ENCODE peak calls at places on chromosomes 6 and 20, in four cellular contexts. Q is GM12878, R is K562, S is HepG2. C is an unnamed sample. For H4K20me1, the result is how much of the 10 kb centered on the place peaks cover.

GRCh38 chr6:149043476-149044130 is 273.9 kb upstream of the TAB2 start:
- DNase-seq in S (peak), Q (no peak), R (peak), C (peak)

GRCh38 chr6:87297115-87297514 is 25.3 kb upstream of the SMIM8 start:
- DNase-seq in Q (no peak), S (no peak), R (no peak), C (no peak)

GRCh38 chr20:7399575-7399974 is 540.7 kb downstream of the HAO1 start:
- DNase-seq in R (no peak), S (no peak), Q (no peak), C (no peak)

GRCh38 chr20:62624325-62624690 is 18.0 kb upstream of the SLCO4A1 start:
- DNase-seq in S (peak), R (no peak), Q (no peak), C (peak)

GRCh38 chr6:68226460-68226859 is 408.6 kb upstream of the ADGRB3 start:
- DNase-seq in R (no peak), Q (no peak), S (no peak), C (peak)

GRCh38 chr6:37622639-37623038 is 75.0 kb downstream of the MDGA1 start:
- DNase-seq in S (no peak), R (peak), Q (no peak), C (no peak)

GRCh38 chr6:159941286-159942113 is 27.4 kb upstream of the IGF2R start:
- DNase-seq in S (peak), Q (peak), R (peak), C (peak)

GRCh38 chr20:17580905-17581304 is 11.0 kb downstream of the DSTN start:
- DNase-seq in R (no peak), S (no peak), Q (no peak), C (no peak)

GRCh38 chr20:63553933-63554290 is at the start of gene FNDC11:
- DNase-seq in R (peak), Q (no peak), S (no peak), C (peak)

GRCh38 chr6:166336847-166337246 is 5.5 kb downstream of the SFT2D1 start:
- DNase-seq in S (no peak), R (no peak), Q (no peak), C (no peak)
- H4K20me1 ChIP-seq in S (under half), R (under half), Q (under half), C (half or more)

DNA sequence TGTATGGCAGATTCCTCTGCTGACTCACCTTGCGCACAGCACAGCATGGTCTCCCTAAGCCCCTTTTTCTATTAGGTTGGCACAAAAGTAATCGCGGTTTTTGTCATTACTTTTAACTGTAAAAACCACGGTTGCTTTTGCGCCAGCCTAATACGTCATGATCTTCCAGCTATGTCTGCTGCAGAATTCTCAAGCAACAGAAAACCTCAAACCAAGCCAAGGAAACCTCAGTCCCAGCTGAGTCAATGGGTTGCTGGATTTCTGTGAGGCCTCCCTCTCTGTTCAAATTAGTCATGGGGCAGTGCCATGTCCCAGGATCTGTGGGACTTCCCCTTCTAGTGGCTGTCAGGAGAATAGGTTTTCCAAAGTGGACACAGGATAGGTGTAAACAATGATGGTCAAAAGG is 15.7 kb upstream of the ENPP1 start:
- DNase-seq in R (no peak), Q (no peak), S (peak), C (peak)
- TF ChIP-seq JUNB in R (no peak), Q (no peak), S (no peak), C (no peak)

GRCh38 chr6:163463180-163463579 is 48.7 kb downstream of the QKI start:
- DNase-seq in Q (no peak), R (no peak), S (no peak), C (no peak)
- H4K20me1 ChIP-seq in Q (under half), R (under half), S (under half), C (under half)

DNA sequence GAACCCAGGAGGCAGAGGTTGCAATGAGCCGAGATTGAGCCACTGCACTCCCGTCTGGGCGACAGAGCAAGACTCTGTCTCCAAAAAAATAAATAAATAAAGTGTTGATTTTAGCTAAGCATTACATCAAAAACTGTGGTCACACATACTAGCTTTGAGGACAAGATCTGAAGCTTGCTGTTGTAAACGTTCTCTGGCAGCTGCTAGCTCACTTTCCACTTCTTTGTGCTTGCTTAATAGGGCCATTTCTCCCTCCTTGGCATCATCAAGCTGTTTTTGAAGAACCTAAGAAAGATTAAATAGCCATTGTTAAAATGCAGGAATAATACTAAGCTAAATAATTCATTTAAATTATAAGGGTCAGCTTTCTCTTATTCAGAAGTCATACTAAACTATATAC is 55.7 kb downstream of the FAM184A start:
- DNase-seq in R (no peak), S (no peak), Q (no peak), C (no peak)
- TF ChIP-seq JUNB in R (no peak), S (no peak), Q (no peak), C (no peak)